ENCODE peak calls at places on chromosome 7, in four cellular contexts. F is lower leg skin; K is stimulated activated CD4-positive, alpha-beta T cell treated with anti-CD3 and anti-CD28 coated beads, Interleukin-1b, Interleukin-23, amount 100 ng/mL, for 24 hours; N is naive thymus-derived CD8-positive, alpha-beta T cell. X is an unnamed sample.

GRCh38 chr7:69840248-69840647 is 242.0 kb downstream of the AUTS2 start:
- DNase-seq in F (no peak), K (no peak), N (no peak), X (peak)

GRCh38 chr7:110522061-110522750 is 568.7 kb upstream of the LRRN3 start:
- DNase-seq in F (no peak), K (no peak), N (no peak), X (no peak)

GRCh38 chr7:49247759-49248158 is 323.4 kb downstream of the CDC14C start:
- DNase-seq in F (no peak), K (no peak), N (no peak), X (no peak)

GRCh38 chr7:115356139-115356746 is 434.3 kb downstream of the MDFIC start:
- DNase-seq in F (no peak), K (no peak), N (no peak), X (peak)

GRCh38 chr7:143372070-143372469 is 9.1 kb upstream of the ZYX start:
- DNase-seq in F (peak), K (no peak), N (peak), X (no peak)

GRCh38 chr7:2553831-2554581 is 1.3 kb downstream of the BRAT1 start:
- DNase-seq in F (no peak), K (no peak), N (no peak), X (peak)

GRCh38 chr7:34160261-34160752 is 255.0 kb downstream of the BMPER start:
- DNase-seq in F (no peak), K (no peak), N (no peak), X (peak)

GRCh38 chr7:844514-844913 is 12.2 kb downstream of the SUN1 start:
- DNase-seq in F (no peak), K (no peak), N (no peak), X (no peak)

GRCh38 chr7:76515999-76516443 is 5.7 kb downstream of the UPK3B start:
- DNase-seq in F (no peak), K (no peak), N (no peak), X (peak)

GRCh38 chr7:41148521-41148951 is 554.4 kb downstream of the INHBA start:
- DNase-seq in F (no peak), K (no peak), N (no peak), X (no peak)

GRCh38 chr7:19560111-19560883 is 148.5 kb downstream of the POLR1F start:
- DNase-seq in F (no peak), K (no peak), N (no peak), X (no peak)

X was measured in NCI-H526.